ENCODE peak calls at places on chromosome 7, in seven cellular contexts. T is T47D, P is fibroblast of mammary gland, R is GM23248, F is T-helper 2 cell, Q is hypothalamus, W is GM04504. S is an unnamed sample.

GRCh38 chr7:138755331-138755747 is 42.5 kb upstream of the TMEM213 start:
- DNase-seq in T (no peak), P (no peak), R (no peak), F (no peak), Q (no peak), W (no peak), S (no peak)

GRCh38 chr7:28908775-28909174 is 49.4 kb downstream of the TRIL start:
- DNase-seq in T (no peak), P (no peak), R (no peak), F (no peak), Q (no peak), W (no peak), S (no peak)

GRCh38 chr7:98135984-98136383 is 29.3 kb downstream of the LMTK2 start:
- DNase-seq in T (no peak), P (no peak), R (no peak), F (no peak), Q (no peak), W (no peak), S (no peak)

GRCh38 chr7:47551550-47552121 is 30.3 kb downstream of the TNS3 start:
- DNase-seq in T (no peak), P (no peak), R (no peak), F (no peak), Q (no peak), W (no peak), S (no peak)

GRCh38 chr7:2037805-2038635 is 194.7 kb downstream of the MAD1L1 start:
- DNase-seq in T (no peak), P (peak), R (peak), F (no peak), Q (no peak), W (peak), S (no peak)

GRCh38 chr7:128390871-128391565 is 18.8 kb downstream of the IMPDH1 start:
- DNase-seq in T (no peak), P (no peak), R (no peak), F (no peak), Q (no peak), W (no peak), S (no peak)

GRCh38 chr7:131648491-131648890 is 92.1 kb upstream of the PODXL start:
- DNase-seq in T (no peak), P (no peak), R (peak), F (no peak), Q (no peak), W (no peak), S (no peak)

GRCh38 chr7:149856-150636 is 42.3 kb upstream of the FAM20C start:
- DNase-seq in T (no peak), P (peak), R (peak), F (peak), Q (peak), W (no peak), S (peak)

GRCh38 chr7:3194501-3195141 is 106.4 kb upstream of the SDK1 start:
- DNase-seq in T (no peak), P (peak), R (no peak), F (no peak), Q (no peak), W (no peak), S (no peak)